ENCODE peak calls at places on chromosomes 5 and 9, in six cellular contexts. T, B, Z, C, N and U are unnamed samples.

GRCh38 chr5:142783601-142784291 is 13.6 kb downstream of the ARHGAP26 start:
- DNase-seq in T (peak), B (peak), Z (no peak), C (peak), N (no peak), U (no peak)

GRCh38 chr9:133604214-133604613 is 5.0 kb downstream of the FAM163B start:
- DNase-seq in T (no peak), B (no peak), Z (peak), C (peak), N (no peak), U (no peak)

GRCh38 chr9:16417101-16417500 is 453.4 kb downstream of the BNC2 start:
- DNase-seq in T (no peak), B (no peak), Z (peak), C (no peak), N (no peak), U (no peak)

GRCh38 chr9:136333486-136333885 is 6.1 kb downstream of the GPSM1 start:
- DNase-seq in T (no peak), B (no peak), Z (no peak), C (no peak), N (no peak), U (no peak)

GRCh38 chr5:146079695-146080361 is 25.5 kb downstream of the PLAC8L1 start:
- DNase-seq in T (no peak), B (no peak), Z (no peak), C (no peak), N (no peak), U (peak)

GRCh38 chr5:149392718-149393117 is 13.6 kb upstream of the IL17B start:
- DNase-seq in T (no peak), B (no peak), Z (no peak), C (no peak), N (no peak), U (no peak)

GRCh38 chr9:121059998-121060636 is 10.0 kb upstream of the C5 start:
- DNase-seq in T (no peak), B (no peak), Z (peak), C (peak), N (peak), U (no peak)

GRCh38 chr5:107861565-107861964 is 190.8 kb upstream of the EFNA5 start:
- DNase-seq in T (no peak), B (no peak), Z (no peak), C (no peak), N (no peak), U (no peak)

GRCh38 chr5:15117691-15118090 is 246.1 kb upstream of the ANKH start:
- DNase-seq in T (no peak), B (no peak), Z (no peak), C (no peak), N (no peak), U (no peak)

GRCh38 chr5:59185757-59186385 is 603.0 kb downstream of the RAB3C start:
- DNase-seq in T (no peak), B (no peak), Z (no peak), C (no peak), N (no peak), U (no peak)

GRCh38 chr9:114902773-114903589 is 27.4 kb downstream of the TNFSF8 start:
- DNase-seq in T (no peak), B (no peak), Z (no peak), C (no peak), N (no peak), U (no peak)

GRCh38 chr5:112710896-112711295 is 26.8 kb upstream of the APC start:
- DNase-seq in T (no peak), B (no peak), Z (no peak), C (no peak), N (no peak), U (no peak)

GRCh38 chr5:97089149-97089801 is 53.1 kb downstream of the LIX1 start:
- DNase-seq in T (no peak), B (no peak), Z (no peak), C (no peak), N (no peak), U (no peak)

GRCh38 chr5:141476132-141476909 is 555 bp downstream of the PCDHGC3 start:
- DNase-seq in T (no peak), B (peak), Z (no peak), C (peak), N (no peak), U (peak)

GRCh38 chr5:158234323-158235158 is 375.6 kb upstream of the CLINT1 start:
- DNase-seq in T (no peak), B (no peak), Z (no peak), C (no peak), N (no peak), U (no peak)

GRCh38 chr5:54307583-54307982 is 2.8 kb downstream of the ARL15 start:
- DNase-seq in T (no peak), B (no peak), Z (no peak), C (no peak), N (no peak), U (no peak)

GRCh38 chr5:38938424-38938823 is 92.6 kb downstream of the OSMR start:
- DNase-seq in T (no peak), B (no peak), Z (no peak), C (no peak), N (no peak), U (no peak)

GRCh38 chr5:72467987-72468386 is 39.2 kb downstream of the ZNF366 start:
- DNase-seq in T (no peak), B (no peak), Z (no peak), C (no peak), N (no peak), U (no peak)

GRCh38 chr9:113579270-113580040 is 115.9 kb downstream of the RGS3 start:
- DNase-seq in T (no peak), B (peak), Z (no peak), C (no peak), N (peak), U (peak)

GRCh38 chr5:134541736-134542376 is 16.4 kb downstream of the JADE2 start:
- DNase-seq in T (no peak), B (peak), Z (no peak), C (peak), N (no peak), U (no peak)

GRCh38 chr5:107263387-107264003 is 407.2 kb downstream of the EFNA5 start:
- DNase-seq in T (no peak), B (no peak), Z (no peak), C (no peak), N (no peak), U (no peak)

GRCh38 chr9:14967450-14968321 is 57.5 kb upstream of the FREM1 start:
- DNase-seq in T (no peak), B (no peak), Z (no peak), C (no peak), N (no peak), U (no peak)

GRCh38 chr9:112233769-112234168 is 58.7 kb upstream of the SUSD1 start:
- DNase-seq in T (no peak), B (no peak), Z (no peak), C (no peak), N (no peak), U (no peak)

GRCh38 chr9:122128432-122129343 is 30.9 kb downstream of the NDUFA8 start:
- DNase-seq in T (no peak), B (peak), Z (no peak), C (no peak), N (no peak), U (no peak)

GRCh38 chr9:134378901-134379338 is 52.7 kb downstream of the RXRA start:
- DNase-seq in T (no peak), B (peak), Z (peak), C (peak), N (peak), U (no peak)

GRCh38 chr5:180808461-180809000 is 5.9 kb upstream of the MGAT1 start:
- DNase-seq in T (no peak), B (no peak), Z (no peak), C (no peak), N (no peak), U (no peak)

GRCh38 chr5:52491829-52492217 is 295.9 kb upstream of the ITGA1 start:
- DNase-seq in T (no peak), B (no peak), Z (peak), C (no peak), N (no peak), U (no peak)

GRCh38 chr5:111223086-111223789 is 946 bp upstream of the CAMK4 start:
- DNase-seq in T (no peak), B (no peak), Z (peak), C (no peak), N (no peak), U (no peak)

GRCh38 chr9:133101356-133102189 is 19.5 kb downstream of the RALGDS start:
- DNase-seq in T (no peak), B (no peak), Z (no peak), C (no peak), N (no peak), U (no peak)

GRCh38 chr9:21811914-21812313 is 9.5 kb downstream of the MTAP start:
- DNase-seq in T (no peak), B (no peak), Z (no peak), C (no peak), N (no peak), U (no peak)

GRCh38 chr5:123460296-123460729 is 37.1 kb upstream of the CEP120 start:
- DNase-seq in T (no peak), B (no peak), Z (no peak), C (no peak), N (no peak), U (no peak)

GRCh38 chr5:132887326-132887725 is 13.9 kb downstream of the LEAP2 start:
- DNase-seq in T (no peak), B (no peak), Z (no peak), C (no peak), N (no peak), U (no peak)

GRCh38 chr9:15837079-15837679 is 284.3 kb downstream of the CCDC171 start:
- DNase-seq in T (no peak), B (no peak), Z (peak), C (peak), N (peak), U (no peak)

GRCh38 chr5:53089481-53089976 is 20.0 kb downstream of the MOCS2 start:
- DNase-seq in T (no peak), B (no peak), Z (no peak), C (no peak), N (no peak), U (no peak)

GRCh38 chr5:163163858-163164257 is 273.5 kb upstream of the CCNG1 start:
- DNase-seq in T (no peak), B (no peak), Z (no peak), C (no peak), N (no peak), U (no peak)

GRCh38 chr9:12933957-12934356 is 159.1 kb downstream of the LURAP1L start:
- DNase-seq in T (no peak), B (no peak), Z (no peak), C (no peak), N (no peak), U (no peak)

GRCh38 chr5:55993013-55993412 is 1.8 kb downstream of the IL6ST start:
- DNase-seq in T (no peak), B (no peak), Z (no peak), C (peak), N (no peak), U (no peak)

GRCh38 chr9:116234091-116234490 is 80.5 kb downstream of the PAPPA start:
- DNase-seq in T (no peak), B (no peak), Z (no peak), C (no peak), N (no peak), U (no peak)

GRCh38 chr5:140023611-140024191 is 19.4 kb downstream of the NRG2 start:
- DNase-seq in T (no peak), B (no peak), Z (no peak), C (no peak), N (no peak), U (no peak)